ENCODE peak calls at places on chromosomes 6 and 20, in eight cellular contexts. One of them, this sample, is unnamed.

GRCh38 chr20:61061981-61062380 is 190.1 kb upstream of the CDH4 start:
- DNase-seq in uterus: no peak
- DNase-seq in colonic mucosa: no peak
- DNase-seq in sigmoid colon: no peak
- DNase-seq in IMR-90: no peak
- DNase-seq in adrenal gland: no peak
- DNase-seq in left lung: no peak
- DNase-seq in Peyer's patch: no peak
- DNase-seq in this sample: no peak

GRCh38 chr6:15861486-15861885 is 198.7 kb upstream of the DTNBP1 start:
- DNase-seq in uterus: no peak
- DNase-seq in colonic mucosa: no peak
- DNase-seq in sigmoid colon: no peak
- DNase-seq in IMR-90: no peak
- DNase-seq in adrenal gland: no peak
- DNase-seq in left lung: no peak
- DNase-seq in Peyer's patch: no peak
- DNase-seq in this sample: no peak

GRCh38 chr6:11938285-11938890 is 73.7 kb upstream of the HIVEP1 start:
- DNase-seq in uterus: no peak
- DNase-seq in colonic mucosa: peak
- DNase-seq in sigmoid colon: no peak
- DNase-seq in IMR-90: no peak
- DNase-seq in adrenal gland: no peak
- DNase-seq in left lung: no peak
- DNase-seq in Peyer's patch: no peak
- DNase-seq in this sample: peak

GRCh38 chr6:76697585-76697984 is 625.1 kb upstream of the IMPG1 start:
- DNase-seq in uterus: no peak
- DNase-seq in colonic mucosa: no peak
- DNase-seq in sigmoid colon: no peak
- DNase-seq in IMR-90: peak
- DNase-seq in adrenal gland: no peak
- DNase-seq in left lung: no peak
- DNase-seq in Peyer's patch: no peak
- DNase-seq in this sample: no peak

GRCh38 chr6:30556714-30556963 is 350 bp upstream of the GNL1 start:
- DNase-seq in uterus: peak
- DNase-seq in colonic mucosa: peak
- DNase-seq in sigmoid colon: peak
- DNase-seq in IMR-90: no peak
- DNase-seq in adrenal gland: peak
- DNase-seq in left lung: peak
- DNase-seq in Peyer's patch: peak
- DNase-seq in this sample: no peak

GRCh38 chr20:60630609-60631008 is 621.5 kb upstream of the CDH4 start:
- DNase-seq in uterus: no peak
- DNase-seq in colonic mucosa: no peak
- DNase-seq in sigmoid colon: no peak
- DNase-seq in IMR-90: no peak
- DNase-seq in adrenal gland: no peak
- DNase-seq in left lung: no peak
- DNase-seq in Peyer's patch: no peak
- DNase-seq in this sample: no peak

GRCh38 chr6:3489961-3490621 is 33.2 kb upstream of the SLC22A23 start:
- DNase-seq in uterus: no peak
- DNase-seq in colonic mucosa: no peak
- DNase-seq in sigmoid colon: no peak
- DNase-seq in IMR-90: no peak
- DNase-seq in adrenal gland: no peak
- DNase-seq in left lung: no peak
- DNase-seq in Peyer's patch: no peak
- DNase-seq in this sample: no peak

GRCh38 chr6:45743028-45743615 is 272.5 kb downstream of the CLIC5 start:
- DNase-seq in uterus: no peak
- DNase-seq in colonic mucosa: no peak
- DNase-seq in sigmoid colon: no peak
- DNase-seq in IMR-90: no peak
- DNase-seq in adrenal gland: no peak
- DNase-seq in left lung: no peak
- DNase-seq in Peyer's patch: no peak
- DNase-seq in this sample: no peak

GRCh38 chr6:152575621-152576150 is 61.5 kb downstream of the SYNE1 start:
- DNase-seq in uterus: peak
- DNase-seq in colonic mucosa: no peak
- DNase-seq in sigmoid colon: no peak
- DNase-seq in IMR-90: peak
- DNase-seq in adrenal gland: no peak
- DNase-seq in left lung: no peak
- DNase-seq in Peyer's patch: no peak
- DNase-seq in this sample: no peak

GRCh38 chr6:54980511-54981275 is 134.1 kb downstream of the FAM83B start:
- DNase-seq in uterus: no peak
- DNase-seq in colonic mucosa: no peak
- DNase-seq in sigmoid colon: no peak
- DNase-seq in IMR-90: peak
- DNase-seq in adrenal gland: no peak
- DNase-seq in left lung: no peak
- DNase-seq in Peyer's patch: no peak
- DNase-seq in this sample: no peak

GRCh38 chr6:52976591-52977035 is 18.5 kb downstream of the GSTA4 start:
- DNase-seq in uterus: no peak
- DNase-seq in colonic mucosa: no peak
- DNase-seq in sigmoid colon: no peak
- DNase-seq in IMR-90: no peak
- DNase-seq in adrenal gland: peak
- DNase-seq in left lung: no peak
- DNase-seq in Peyer's patch: no peak
- DNase-seq in this sample: no peak

GRCh38 chr20:957544-957943 is 41.4 kb upstream of the ANGPT4 start:
- DNase-seq in uterus: no peak
- DNase-seq in colonic mucosa: no peak
- DNase-seq in sigmoid colon: no peak
- DNase-seq in IMR-90: peak
- DNase-seq in adrenal gland: no peak
- DNase-seq in left lung: no peak
- DNase-seq in Peyer's patch: no peak
- DNase-seq in this sample: no peak
- TF ChIP-seq CTCF in uterus: no peak
- TF ChIP-seq CTCF in colonic mucosa: no peak
- TF ChIP-seq CTCF in sigmoid colon: no peak
- TF ChIP-seq CTCF in IMR-90: no peak
- TF ChIP-seq CTCF in adrenal gland: no peak
- TF ChIP-seq CTCF in left lung: no peak
- TF ChIP-seq CTCF in Peyer's patch: peak
- TF ChIP-seq CTCF in this sample: no peak

GRCh38 chr6:119148102-119148824 is 69.8 kb upstream of the FAM184A start:
- DNase-seq in uterus: no peak
- DNase-seq in colonic mucosa: peak
- DNase-seq in sigmoid colon: no peak
- DNase-seq in IMR-90: peak
- DNase-seq in adrenal gland: peak
- DNase-seq in left lung: no peak
- DNase-seq in Peyer's patch: no peak
- DNase-seq in this sample: peak

GRCh38 chr6:119145111-119145510 is 66.6 kb upstream of the FAM184A start:
- DNase-seq in uterus: no peak
- DNase-seq in colonic mucosa: no peak
- DNase-seq in sigmoid colon: no peak
- DNase-seq in IMR-90: no peak
- DNase-seq in adrenal gland: no peak
- DNase-seq in left lung: no peak
- DNase-seq in Peyer's patch: no peak
- DNase-seq in this sample: no peak

GRCh38 chr6:119152187-119152586 is 73.7 kb upstream of the FAM184A start:
- DNase-seq in uterus: no peak
- DNase-seq in colonic mucosa: no peak
- DNase-seq in sigmoid colon: no peak
- DNase-seq in IMR-90: no peak
- DNase-seq in adrenal gland: no peak
- DNase-seq in left lung: no peak
- DNase-seq in Peyer's patch: no peak
- DNase-seq in this sample: no peak

GRCh38 chr6:119147101-119148053 is 68.9 kb upstream of the FAM184A start:
- DNase-seq in uterus: peak
- DNase-seq in colonic mucosa: peak
- DNase-seq in sigmoid colon: peak
- DNase-seq in IMR-90: peak
- DNase-seq in adrenal gland: peak
- DNase-seq in left lung: no peak
- DNase-seq in Peyer's patch: no peak
- DNase-seq in this sample: peak

GRCh38 chr6:119148825-119149525 is 70.5 kb upstream of the FAM184A start:
- DNase-seq in uterus: no peak
- DNase-seq in colonic mucosa: no peak
- DNase-seq in sigmoid colon: no peak
- DNase-seq in IMR-90: peak
- DNase-seq in adrenal gland: no peak
- DNase-seq in left lung: no peak
- DNase-seq in Peyer's patch: no peak
- DNase-seq in this sample: no peak
- TF ChIP-seq CTCF in uterus: no peak
- TF ChIP-seq CTCF in colonic mucosa: no peak
- TF ChIP-seq CTCF in sigmoid colon: no peak
- TF ChIP-seq CTCF in IMR-90: no peak
- TF ChIP-seq CTCF in adrenal gland: no peak
- TF ChIP-seq CTCF in left lung: no peak
- TF ChIP-seq CTCF in Peyer's patch: no peak
- TF ChIP-seq CTCF in this sample: no peak

GRCh38 chr20:62141397-62142251 is 1.6 kb downstream of the PSMA7 start:
- DNase-seq in uterus: no peak
- DNase-seq in colonic mucosa: no peak
- DNase-seq in sigmoid colon: no peak
- DNase-seq in IMR-90: peak
- DNase-seq in adrenal gland: peak
- DNase-seq in left lung: peak
- DNase-seq in Peyer's patch: no peak
- DNase-seq in this sample: no peak
- TF ChIP-seq CTCF in uterus: peak
- TF ChIP-seq CTCF in colonic mucosa: no peak
- TF ChIP-seq CTCF in sigmoid colon: no peak
- TF ChIP-seq CTCF in IMR-90: peak
- TF ChIP-seq CTCF in adrenal gland: peak
- TF ChIP-seq CTCF in left lung: no peak
- TF ChIP-seq CTCF in Peyer's patch: peak
- TF ChIP-seq CTCF in this sample: peak

GRCh38 chr20:41300906-41301305 is 16.6 kb downstream of the ZHX3 start:
- DNase-seq in uterus: no peak
- DNase-seq in colonic mucosa: no peak
- DNase-seq in sigmoid colon: no peak
- DNase-seq in IMR-90: no peak
- DNase-seq in adrenal gland: no peak
- DNase-seq in left lung: no peak
- DNase-seq in Peyer's patch: no peak
- DNase-seq in this sample: no peak
- TF ChIP-seq CTCF in uterus: no peak
- TF ChIP-seq CTCF in colonic mucosa: no peak
- TF ChIP-seq CTCF in sigmoid colon: no peak
- TF ChIP-seq CTCF in IMR-90: no peak
- TF ChIP-seq CTCF in adrenal gland: no peak
- TF ChIP-seq CTCF in left lung: no peak
- TF ChIP-seq CTCF in Peyer's patch: no peak
- TF ChIP-seq CTCF in this sample: no peak

GRCh38 chr6:128518531-128519131 is 1.8 kb downstream of the PTPRK start:
- DNase-seq in uterus: no peak
- DNase-seq in colonic mucosa: no peak
- DNase-seq in sigmoid colon: no peak
- DNase-seq in IMR-90: no peak
- DNase-seq in adrenal gland: no peak
- DNase-seq in left lung: no peak
- DNase-seq in Peyer's patch: no peak
- DNase-seq in this sample: no peak

GRCh38 chr6:128520436-128521301 is at the start of gene PTPRK:
- DNase-seq in uterus: peak
- DNase-seq in colonic mucosa: peak
- DNase-seq in sigmoid colon: peak
- DNase-seq in IMR-90: peak
- DNase-seq in adrenal gland: peak
- DNase-seq in left lung: peak
- DNase-seq in Peyer's patch: peak
- DNase-seq in this sample: peak

GRCh38 chr6:128519931-128520435 is 416 bp downstream of the PTPRK start:
- DNase-seq in uterus: no peak
- DNase-seq in colonic mucosa: peak
- DNase-seq in sigmoid colon: peak
- DNase-seq in IMR-90: no peak
- DNase-seq in adrenal gland: peak
- DNase-seq in left lung: peak
- DNase-seq in Peyer's patch: no peak
- DNase-seq in this sample: no peak

GRCh38 chr6:128521302-128521632 is 868 bp upstream of the PTPRK start:
- DNase-seq in uterus: no peak
- DNase-seq in colonic mucosa: no peak
- DNase-seq in sigmoid colon: no peak
- DNase-seq in IMR-90: no peak
- DNase-seq in adrenal gland: no peak
- DNase-seq in left lung: no peak
- DNase-seq in Peyer's patch: no peak
- DNase-seq in this sample: no peak

GRCh38 chr6:128519132-128519930 is 1.1 kb downstream of the PTPRK start:
- DNase-seq in uterus: peak
- DNase-seq in colonic mucosa: peak
- DNase-seq in sigmoid colon: peak
- DNase-seq in IMR-90: peak
- DNase-seq in adrenal gland: peak
- DNase-seq in left lung: peak
- DNase-seq in Peyer's patch: no peak
- DNase-seq in this sample: no peak
- TF ChIP-seq CTCF in uterus: peak
- TF ChIP-seq CTCF in colonic mucosa: no peak
- TF ChIP-seq CTCF in sigmoid colon: peak
- TF ChIP-seq CTCF in IMR-90: peak
- TF ChIP-seq CTCF in adrenal gland: peak
- TF ChIP-seq CTCF in left lung: no peak
- TF ChIP-seq CTCF in Peyer's patch: peak
- TF ChIP-seq CTCF in this sample: no peak

DNA sequence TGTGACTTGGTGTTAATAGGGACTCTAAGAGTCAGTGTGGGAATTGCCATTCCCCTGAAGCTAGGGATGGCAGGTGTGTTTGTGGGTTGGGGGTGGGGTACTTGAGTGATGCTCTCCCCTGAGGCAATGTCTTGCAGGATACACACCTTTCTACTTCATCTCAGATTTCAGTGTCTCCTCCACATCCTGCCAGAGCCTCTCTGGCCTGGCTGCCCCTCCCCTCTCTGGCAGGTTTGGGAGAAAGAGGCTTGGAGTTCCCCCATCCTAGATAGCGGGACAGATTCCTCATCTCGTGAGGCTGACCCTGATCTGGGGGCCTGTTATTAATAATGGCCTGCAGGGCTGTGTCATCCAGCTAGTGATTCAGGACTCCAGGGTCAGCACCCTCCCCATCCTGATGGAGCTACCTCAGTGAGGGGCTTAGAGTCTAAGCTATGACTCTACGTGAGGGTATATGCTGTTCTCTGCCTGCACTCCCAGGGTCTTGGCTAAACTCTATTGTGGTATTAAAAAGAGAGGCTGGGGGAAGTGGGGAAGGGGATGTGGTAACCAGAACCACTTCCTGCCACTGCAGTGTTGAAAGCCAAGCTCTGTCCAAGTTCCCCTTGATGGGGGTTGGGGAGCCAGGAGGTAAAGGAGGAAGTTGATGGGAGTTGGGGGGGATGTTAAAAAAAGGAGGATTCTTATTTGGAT is 3.7 kb upstream of the MMP9 start:
- DNase-seq in uterus: no peak
- DNase-seq in colonic mucosa: peak
- DNase-seq in sigmoid colon: peak
- DNase-seq in IMR-90: no peak
- DNase-seq in adrenal gland: peak
- DNase-seq in left lung: no peak
- DNase-seq in Peyer's patch: peak
- DNase-seq in this sample: no peak
- TF ChIP-seq CTCF in uterus: no peak
- TF ChIP-seq CTCF in colonic mucosa: no peak
- TF ChIP-seq CTCF in sigmoid colon: no peak
- TF ChIP-seq CTCF in IMR-90: no peak
- TF ChIP-seq CTCF in adrenal gland: no peak
- TF ChIP-seq CTCF in left lung: no peak
- TF ChIP-seq CTCF in Peyer's patch: no peak
- TF ChIP-seq CTCF in this sample: no peak

This sample was measured in K562.